ENCODE peak calls at places on chromosomes 3 and 15, in six cellular contexts. H is IMR-90; U is H54; N is stimulated activated CD8-positive, alpha-beta memory T cell treated with anti-CD3 and anti-CD28 coated beads, Interleukin-4, amount 100 ng/mL, for 4 hours; S is MCF 10A; M is MM.1S. G is an unnamed sample.

GRCh38 chr15:69082041-69082502 is 67.6 kb downstream of the NOX5 start:
- DNase-seq in M (no peak), N (no peak), H (peak), U (no peak), S (no peak), G (no peak)

GRCh38 chr3:10619989-10620832 is 114.8 kb upstream of the ATP2B2 start:
- DNase-seq in H (no peak), M (no peak), U (no peak), S (no peak), N (no peak), G (no peak)

GRCh38 chr3:45952456-45952855 is 9.2 kb downstream of the CXCR6 start:
- DNase-seq in S (no peak), H (no peak), M (no peak), N (no peak), U (no peak), G (no peak)

GRCh38 chr3:23669541-23670255 is 136.1 kb upstream of the UBE2E1 start:
- DNase-seq in U (no peak), H (no peak), S (peak), M (no peak), N (no peak), G (no peak)

GRCh38 chr15:49887604-49888340 is 231.3 kb downstream of the ATP8B4 start:
- DNase-seq in N (no peak), S (no peak), H (no peak), U (no peak), M (no peak), G (no peak)

GRCh38 chr3:138197058-138197457 is 10.0 kb downstream of the ARMC8 start:
- DNase-seq in S (no peak), H (peak), M (peak), N (no peak), U (no peak), G (no peak)

GRCh38 chr15:39746714-39747276 is 35.8 kb downstream of the FSIP1 start:
- DNase-seq in M (no peak), H (no peak), N (no peak), U (no peak), S (no peak), G (no peak)

GRCh38 chr15:70539912-70540520 is 223.3 kb downstream of the UACA start:
- DNase-seq in S (no peak), N (no peak), U (no peak), M (no peak), H (no peak), G (peak)

GRCh38 chr3:48431224-48432029 is 1.5 kb upstream of the PLXNB1 start:
- DNase-seq in H (no peak), S (no peak), N (no peak), M (no peak), U (no peak), G (no peak)

GRCh38 chr3:119681279-119681678 is 4.1 kb upstream of the COX17 start:
- DNase-seq in M (peak), N (no peak), S (peak), U (no peak), H (peak), G (no peak)

GRCh38 chr15:52709172-52709979 is 30.2 kb upstream of the ATOSA start:
- DNase-seq in N (no peak), H (no peak), U (no peak), S (peak), M (peak), G (no peak)

GRCh38 chr15:40330368-40330836 is 6.9 kb downstream of the INAFM2 start:
- DNase-seq in H (peak), M (no peak), N (no peak), U (no peak), S (no peak), G (no peak)

G was measured in ascending aorta.